ENCODE peak calls at places on chromosome 17, in seven cellular contexts. Z is neural progenitor cell, A is MM.1S, F is HCT116, U is OCI-LY7, H is SK-N-SH, G is hepatocyte. B is an unnamed sample. For H3K9me3, the result is how much of the 10 kb centered on the place peaks cover.

GRCh38 chr17:57121308-57122042 is 36.4 kb downstream of the AKAP1 start:
- DNase-seq in Z (peak), A (no peak), F (no peak), U (peak), H (peak), G (peak), B (peak)

GRCh38 chr17:72334205-72334604 is 213.4 kb downstream of the SOX9 start:
- DNase-seq in Z (no peak), A (no peak), F (no peak), U (no peak), H (no peak), G (no peak), B (no peak)

GRCh38 chr17:55242481-55242880 is 22.3 kb upstream of the HLF start:
- DNase-seq in Z (no peak), A (no peak), F (no peak), U (no peak), H (no peak), G (no peak), B (no peak)

GRCh38 chr17:40726919-40727318 is 23.4 kb upstream of the KRT24 start:
- DNase-seq in Z (peak), A (no peak), F (peak), U (peak), H (no peak), G (no peak), B (peak)

GRCh38 chr17:31260151-31260550 is 36.9 kb downstream of the OMG start:
- DNase-seq in Z (no peak), A (no peak), F (no peak), U (no peak), H (no peak), G (no peak), B (no peak)

GRCh38 chr17:37731056-37731455 is 13.8 kb downstream of the HNF1B start:
- DNase-seq in Z (no peak), A (no peak), F (no peak), U (no peak), H (no peak), G (no peak), B (no peak)

GRCh38 chr17:44210342-44211192 is 8.9 kb downstream of the UBTF start:
- DNase-seq in Z (peak), A (peak), F (peak), U (peak), H (peak), G (peak), B (peak)

GRCh38 chr17:77383613-77384608 is 243.1 kb downstream of the SEC14L1 start:
- DNase-seq in Z (no peak), A (no peak), F (no peak), U (no peak), H (no peak), G (no peak), B (no peak)

GRCh38 chr17:1379930-1380313 is 20.1 kb downstream of the YWHAE start:
- DNase-seq in Z (no peak), A (peak), F (no peak), U (no peak), H (no peak), G (no peak), B (no peak)

GRCh38 chr17:40539711-40540411 is 25.4 kb downstream of the CCR7 start:
- DNase-seq in Z (no peak), A (no peak), F (no peak), U (no peak), H (no peak), G (no peak), B (no peak)

DNA sequence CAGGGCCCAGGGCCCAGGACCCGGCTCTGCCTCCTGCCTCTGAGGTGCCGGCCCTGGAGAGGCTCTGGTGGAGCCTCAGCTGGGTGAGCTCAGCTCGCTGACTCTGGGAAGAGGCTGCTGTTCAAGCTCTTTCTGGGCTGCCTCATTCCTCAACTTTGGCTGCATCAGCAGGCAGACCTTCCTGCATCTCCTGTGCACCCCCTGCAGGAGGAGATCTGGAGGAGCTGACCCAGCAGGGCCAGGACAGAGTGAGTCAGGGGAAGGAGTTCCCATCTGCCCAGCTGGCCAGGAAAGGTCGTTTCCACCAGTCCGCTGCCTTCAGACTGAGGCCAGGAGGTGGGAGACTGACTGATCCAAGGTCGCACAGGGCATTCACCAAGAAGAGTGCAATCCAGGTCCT is 10.7 kb downstream of the CRHR1 start:
- DNase-seq in Z (peak), A (no peak), F (no peak), U (no peak), H (no peak), G (no peak), B (peak)
- TF ChIP-seq CTCF in Z (peak), A (no peak), F (peak), U (no peak), H (peak), G (no peak), B (peak)

DNA sequence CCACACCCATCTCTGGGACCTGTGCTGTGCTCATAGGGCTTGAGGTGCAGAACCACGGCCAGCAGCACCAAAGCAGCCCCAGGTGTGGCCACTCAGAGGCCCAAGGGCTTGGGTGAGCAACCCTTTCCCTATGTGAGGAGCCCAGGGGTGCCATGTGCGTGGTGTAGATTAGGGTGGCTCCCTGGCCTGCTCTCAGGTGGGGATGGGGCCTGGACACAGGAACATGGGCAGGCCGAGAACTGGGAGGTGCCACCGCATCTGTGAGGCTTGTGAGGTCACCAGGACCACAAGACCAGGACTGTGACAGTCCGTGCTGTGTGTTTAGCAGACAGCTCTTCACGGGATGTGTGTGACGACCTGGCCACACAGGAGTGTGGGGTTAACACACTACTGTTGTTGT is 103.5 kb upstream of the ZNF750 start:
- DNase-seq in Z (no peak), A (no peak), F (no peak), U (no peak), H (no peak), G (no peak), B (no peak)
- H3K9me3 ChIP-seq in Z (under half), A (under half), F (under half), U (under half), H (under half), G (under half), B (under half)

GRCh38 chr17:19448341-19449268 is 37.6 kb downstream of the RNF112 start:
- DNase-seq in Z (no peak), A (no peak), F (no peak), U (no peak), H (peak), G (peak), B (peak)
- TF ChIP-seq EZH2phosphoT487 in Z (no peak), A (no peak), F (no peak), U (no peak), H (no peak), G (no peak), B (no peak)

DNA sequence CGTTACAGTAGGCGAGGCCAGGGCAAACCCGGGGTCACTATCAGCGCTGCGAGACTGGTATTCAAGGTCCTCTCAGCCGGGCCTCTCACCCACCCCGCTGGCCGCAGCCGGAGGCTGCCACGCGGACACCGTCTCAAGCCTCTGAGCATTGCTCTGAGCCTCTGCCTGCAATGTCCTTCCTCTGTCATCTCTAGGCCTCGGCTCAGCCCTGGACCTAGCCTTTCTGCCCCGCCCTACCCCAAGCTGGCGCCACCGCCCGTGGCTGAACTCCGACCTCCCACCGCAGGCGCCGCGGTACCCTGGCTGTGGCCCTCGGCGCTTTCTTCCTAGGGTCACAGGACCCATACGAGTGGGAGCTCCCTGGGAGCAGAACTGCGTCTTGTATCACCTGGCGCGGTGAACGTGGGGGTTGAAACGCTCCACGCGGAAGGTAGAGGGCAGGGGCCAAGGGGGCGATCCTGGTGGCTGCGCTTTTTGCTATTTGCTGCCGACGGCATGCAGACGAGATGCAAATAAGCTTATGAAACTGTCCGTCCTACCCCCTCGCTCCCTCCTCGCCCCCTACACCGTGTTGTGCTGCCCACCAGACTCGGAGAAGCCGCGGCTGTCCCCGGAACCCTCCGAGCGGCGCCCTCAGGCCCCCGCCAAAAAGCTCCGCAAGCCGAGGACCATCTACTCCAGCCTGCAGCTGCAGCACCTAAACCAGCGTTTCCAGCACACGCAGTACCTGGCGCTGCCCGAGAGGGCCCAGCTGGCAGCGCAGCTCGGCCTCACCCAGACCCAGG is 3.7 kb downstream of the DLX4 start:
- DNase-seq in Z (peak), A (no peak), F (no peak), U (no peak), H (no peak), G (no peak), B (no peak)
- TF ChIP-seq CTCF in Z (no peak), A (no peak), F (no peak), U (no peak), H (no peak), G (no peak), B (no peak)

DNA sequence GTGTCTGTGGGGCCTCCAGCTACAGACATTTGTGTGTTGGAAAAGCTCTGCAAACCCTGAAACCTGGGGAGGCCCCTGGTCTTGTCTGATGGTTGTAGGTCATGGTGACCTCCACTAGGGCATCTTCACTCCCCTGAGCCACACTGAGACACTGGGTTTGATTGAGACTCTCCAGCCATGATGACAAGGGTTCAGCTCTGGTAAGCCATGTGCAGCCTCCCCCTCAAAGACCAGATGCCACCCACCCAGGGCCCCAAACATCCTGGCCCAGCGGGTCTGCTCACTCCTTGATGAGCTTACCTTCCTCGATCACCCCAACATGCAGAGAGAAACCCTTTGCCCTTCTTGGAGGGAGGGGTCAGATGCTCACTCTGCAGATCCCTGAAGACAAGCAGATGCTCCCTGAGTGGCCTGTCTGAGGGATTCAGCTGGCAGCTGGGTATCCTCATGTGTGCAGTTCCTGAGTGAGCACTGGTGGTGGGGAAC is 101.6 kb downstream of the METRNL start:
- DNase-seq in Z (no peak), A (no peak), F (no peak), U (peak), H (peak), G (peak), B (no peak)
- H3K9me3 ChIP-seq in Z (under half), A (under half), F (under half), U (under half), H (under half), G (under half), B (under half)

DNA sequence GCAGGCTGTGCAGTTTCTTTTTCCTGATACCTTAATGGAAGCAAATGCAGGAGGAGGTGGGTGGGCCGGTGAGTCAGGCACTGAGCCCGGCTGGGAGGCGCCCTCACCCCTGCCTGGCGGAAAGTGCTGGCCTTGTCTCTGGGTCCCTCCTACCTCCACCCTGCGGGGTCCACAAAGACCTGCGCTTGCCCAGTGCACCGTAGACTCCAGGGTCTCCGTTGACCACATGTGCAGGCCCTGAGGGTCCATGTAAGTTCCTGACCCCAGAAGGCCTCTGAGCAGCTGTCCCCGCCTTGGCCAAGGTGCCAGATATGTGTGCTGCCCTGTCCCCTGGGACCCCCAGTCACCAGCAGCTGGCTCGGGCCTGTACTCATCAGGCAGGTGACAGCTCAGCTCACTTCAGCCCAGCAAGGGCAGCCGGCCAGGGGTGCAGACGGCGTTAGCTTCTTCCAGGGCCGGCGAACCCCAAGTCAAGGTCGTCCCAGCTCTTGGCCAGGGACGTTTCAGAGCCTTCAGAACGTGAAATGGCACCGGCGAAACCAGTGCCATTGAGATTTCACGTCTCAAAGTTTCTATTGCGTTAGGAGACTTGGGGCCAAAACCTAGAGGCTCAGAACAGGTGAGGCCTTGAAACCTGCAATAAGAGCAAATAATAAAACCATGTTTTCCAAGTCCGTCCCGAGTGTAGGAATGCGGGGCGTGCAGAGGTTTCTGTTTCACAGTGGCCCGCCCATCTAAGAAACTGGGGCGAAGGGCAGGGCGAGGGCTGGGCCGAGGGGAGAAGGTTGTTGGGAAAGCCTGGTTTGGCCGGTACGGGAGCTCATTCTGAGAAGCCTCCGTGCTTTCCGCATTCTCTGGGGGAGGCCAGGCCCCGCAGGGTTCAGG is 12.1 kb downstream of the METRNL start:
- DNase-seq in Z (no peak), A (no peak), F (no peak), U (no peak), H (no peak), G (peak), B (peak)
- TF ChIP-seq EZH2phosphoT487 in Z (no peak), A (no peak), F (no peak), U (no peak), H (no peak), G (no peak), B (no peak)

GRCh38 chr17:79796570-79797491 is at the start of gene CBX8:
- DNase-seq in Z (peak), A (peak), F (peak), U (peak), H (peak), G (peak), B (peak)
- TF ChIP-seq CTCF in Z (no peak), A (no peak), F (no peak), U (no peak), H (no peak), G (no peak), B (no peak)

DNA sequence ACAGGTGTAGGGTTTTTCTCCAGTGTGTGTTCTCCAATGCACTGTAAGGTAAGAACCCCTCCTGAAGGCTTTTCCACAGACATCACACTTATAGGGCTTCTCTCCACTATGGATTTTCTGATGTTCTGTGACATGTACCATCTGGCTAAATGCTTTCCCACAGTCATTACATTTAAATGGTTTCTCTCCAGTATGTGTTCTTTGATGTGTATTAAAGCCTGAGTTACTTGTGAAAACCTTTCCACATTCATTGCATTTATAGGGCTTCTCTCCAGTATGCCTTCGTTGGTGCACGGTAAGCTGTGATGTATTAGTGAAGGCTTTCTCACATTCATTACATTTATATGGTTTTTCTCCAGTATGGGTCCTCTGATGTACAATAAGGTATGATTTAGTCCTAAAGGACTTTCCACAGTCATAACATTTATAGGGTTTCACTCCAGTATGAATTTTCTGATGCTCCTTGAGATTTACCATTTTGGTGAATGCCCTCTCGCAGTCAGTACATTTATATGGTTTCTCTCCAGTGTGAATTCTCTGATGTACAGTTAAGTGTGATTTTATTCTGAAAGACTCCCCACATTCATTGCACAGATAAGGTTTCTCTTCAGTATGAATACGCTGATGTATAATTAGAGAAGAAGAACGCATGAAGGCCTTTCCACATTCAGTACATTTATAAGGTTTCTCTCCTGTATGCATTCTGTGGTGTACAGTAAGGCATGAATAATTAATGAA is 30.9 kb downstream of the ZNF624 start:
- DNase-seq in Z (no peak), A (no peak), F (no peak), U (no peak), H (no peak), G (no peak), B (no peak)
- H3K9me3 ChIP-seq in Z (under half), A (under half), F (under half), U (half or more), H (half or more), G (half or more), B (half or more)

GRCh38 chr17:64534187-64534586 is 27.4 kb downstream of the CEP95 start:
- DNase-seq in Z (no peak), A (no peak), F (no peak), U (peak), H (no peak), G (no peak), B (peak)

GRCh38 chr17:64538508-64539120 is 31.8 kb downstream of the CEP95 start:
- DNase-seq in Z (no peak), A (no peak), F (no peak), U (no peak), H (no peak), G (no peak), B (no peak)

GRCh38 chr17:64537488-64537887 is 30.7 kb downstream of the CEP95 start:
- DNase-seq in Z (no peak), A (no peak), F (no peak), U (no peak), H (no peak), G (no peak), B (no peak)

GRCh38 chr17:64535357-64535756 is 28.6 kb downstream of the CEP95 start:
- DNase-seq in Z (no peak), A (no peak), F (no peak), U (no peak), H (no peak), G (no peak), B (no peak)

GRCh38 chr17:64536913-64537312 is 30.1 kb downstream of the CEP95 start:
- DNase-seq in Z (no peak), A (no peak), F (no peak), U (no peak), H (no peak), G (no peak), B (no peak)
- TF ChIP-seq EZH2phosphoT487 in Z (no peak), A (no peak), F (no peak), U (no peak), H (no peak), G (no peak), B (no peak)

GRCh38 chr17:8965394-8966168 is at the start of gene PIK3R5:
- DNase-seq in Z (peak), A (no peak), F (no peak), U (peak), H (peak), G (peak), B (no peak)
- TF ChIP-seq CTCF in Z (peak), A (no peak), F (no peak), U (no peak), H (no peak), G (no peak), B (no peak)

B was measured in PC-3.